ENCODE peak calls at places on chromosomes 6 and 20, in eight cellular contexts. C is tibial artery; K is transverse colon; O is BJ; Q is AML-193; U is HTR-8/SVneo; E is CD4-positive, alpha-beta memory T cell; R is NCI-H2107. A is an unnamed sample.

GRCh38 chr20:32893878-32894483 is 35.3 kb downstream of the EFCAB8 start:
- DNase-seq in C (no peak), K (no peak), O (no peak), Q (peak), U (peak), E (no peak), R (peak), A (no peak)

GRCh38 chr6:47552319-47552718 is 74.7 kb downstream of the CD2AP start:
- DNase-seq in C (no peak), K (no peak), O (no peak), Q (no peak), U (no peak), E (no peak), R (no peak), A (no peak)

GRCh38 chr6:36641543-36641942 is 37.0 kb upstream of the CDKN1A start:
- DNase-seq in C (no peak), K (peak), O (no peak), Q (no peak), U (no peak), E (no peak), R (no peak), A (no peak)

GRCh38 chr6:90227693-90228092 is 69.0 kb downstream of the BACH2 start:
- DNase-seq in C (no peak), K (no peak), O (no peak), Q (no peak), U (no peak), E (no peak), R (no peak), A (no peak)

GRCh38 chr20:20441259-20441658 is 73.4 kb downstream of the INSM1 start:
- DNase-seq in C (no peak), K (no peak), O (no peak), Q (no peak), U (no peak), E (no peak), R (no peak), A (no peak)

GRCh38 chr6:2734517-2735076 is 16.1 kb downstream of the MYLK4 start:
- DNase-seq in C (no peak), K (no peak), O (no peak), Q (no peak), U (no peak), E (no peak), R (no peak), A (no peak)

GRCh38 chr6:836276-836853 is 143.4 kb upstream of the EXOC2 start:
- DNase-seq in C (no peak), K (no peak), O (no peak), Q (no peak), U (no peak), E (no peak), R (no peak), A (no peak)

GRCh38 chr6:78607188-78607587 is 260.2 kb upstream of the IRAK1BP1 start:
- DNase-seq in C (no peak), K (no peak), O (no peak), Q (no peak), U (no peak), E (no peak), R (no peak), A (no peak)

GRCh38 chr6:119129148-119129967 is 50.9 kb upstream of the FAM184A start:
- DNase-seq in C (no peak), K (no peak), O (no peak), Q (peak), U (peak), E (peak), R (peak), A (peak)

GRCh38 chr6:137736048-137736846 is 130.8 kb upstream of the TNFAIP3 start:
- DNase-seq in C (no peak), K (no peak), O (no peak), Q (no peak), U (no peak), E (peak), R (peak), A (no peak)

GRCh38 chr6:109854541-109855308 is 123.4 kb upstream of the GPR6 start:
- DNase-seq in C (no peak), K (no peak), O (no peak), Q (no peak), U (no peak), E (no peak), R (no peak), A (no peak)

GRCh38 chr6:65199121-65199520 is 507.9 kb downstream of the EYS start:
- DNase-seq in C (no peak), K (no peak), O (no peak), Q (no peak), U (no peak), E (no peak), R (no peak), A (no peak)

A was measured in GM12864.